ENCODE peak calls at places on chromosome 6, in six cellular contexts. One of them, this sample, is unnamed.

GRCh38 chr6:5968817-5969726 is 37.7 kb downstream of the NRN1 start:
- DNase-seq in heart right ventricle: peak
- DNase-seq in dorsolateral prefrontal cortex: no peak
- DNase-seq in HCT116: peak
- DNase-seq in OCI-LY7: no peak
- DNase-seq in ovary: no peak
- DNase-seq in this sample: peak

GRCh38 chr6:131213501-131213990 is 78.3 kb downstream of the AKAP7 start:
- DNase-seq in OCI-LY7: no peak
- DNase-seq in dorsolateral prefrontal cortex: no peak
- DNase-seq in ovary: no peak
- DNase-seq in heart right ventricle: no peak
- DNase-seq in HCT116: no peak
- DNase-seq in this sample: no peak

GRCh38 chr6:7391244-7391643 is 1.6 kb downstream of the RIOK1 start:
- DNase-seq in HCT116: no peak
- DNase-seq in ovary: no peak
- DNase-seq in heart right ventricle: no peak
- DNase-seq in dorsolateral prefrontal cortex: no peak
- DNase-seq in OCI-LY7: no peak
- DNase-seq in this sample: no peak

GRCh38 chr6:4925580-4925979 is 78.3 kb downstream of the RPP40 start:
- DNase-seq in OCI-LY7: no peak
- DNase-seq in HCT116: no peak
- DNase-seq in ovary: no peak
- DNase-seq in dorsolateral prefrontal cortex: no peak
- DNase-seq in heart right ventricle: no peak
- DNase-seq in this sample: no peak

GRCh38 chr6:32194825-32195651 is 2.6 kb upstream of the GPSM3 start:
- DNase-seq in ovary: peak
- DNase-seq in dorsolateral prefrontal cortex: no peak
- DNase-seq in HCT116: peak
- DNase-seq in OCI-LY7: peak
- DNase-seq in heart right ventricle: no peak
- DNase-seq in this sample: no peak

GRCh38 chr6:87393026-87393622 is 14.6 kb upstream of the CFAP206 start:
- DNase-seq in dorsolateral prefrontal cortex: no peak
- DNase-seq in heart right ventricle: no peak
- DNase-seq in ovary: no peak
- DNase-seq in HCT116: peak
- DNase-seq in OCI-LY7: peak
- DNase-seq in this sample: no peak

GRCh38 chr6:75024796-75025195 is 181.1 kb downstream of the COL12A1 start:
- DNase-seq in OCI-LY7: no peak
- DNase-seq in HCT116: no peak
- DNase-seq in dorsolateral prefrontal cortex: no peak
- DNase-seq in ovary: no peak
- DNase-seq in heart right ventricle: no peak
- DNase-seq in this sample: no peak

GRCh38 chr6:1553562-1554088 is 56.1 kb upstream of the FOXC1 start:
- DNase-seq in ovary: no peak
- DNase-seq in dorsolateral prefrontal cortex: no peak
- DNase-seq in OCI-LY7: no peak
- DNase-seq in HCT116: no peak
- DNase-seq in heart right ventricle: no peak
- DNase-seq in this sample: no peak

GRCh38 chr6:72913797-72914196 is 291.9 kb downstream of the KCNQ5 start:
- DNase-seq in HCT116: no peak
- DNase-seq in OCI-LY7: no peak
- DNase-seq in heart right ventricle: no peak
- DNase-seq in dorsolateral prefrontal cortex: no peak
- DNase-seq in ovary: no peak
- DNase-seq in this sample: no peak

GRCh38 chr6:93654548-93654947 is 235.2 kb upstream of the EPHA7 start:
- DNase-seq in OCI-LY7: no peak
- DNase-seq in heart right ventricle: no peak
- DNase-seq in ovary: no peak
- DNase-seq in dorsolateral prefrontal cortex: no peak
- DNase-seq in HCT116: no peak
- DNase-seq in this sample: no peak

GRCh38 chr6:125747589-125748533 is 1.6 kb upstream of the HEY2 start:
- DNase-seq in dorsolateral prefrontal cortex: peak
- DNase-seq in heart right ventricle: peak
- DNase-seq in OCI-LY7: peak
- DNase-seq in HCT116: no peak
- DNase-seq in ovary: peak
- DNase-seq in this sample: peak

GRCh38 chr6:17269840-17270239 is 11.3 kb upstream of the RBM24 start:
- DNase-seq in ovary: no peak
- DNase-seq in OCI-LY7: no peak
- DNase-seq in HCT116: no peak
- DNase-seq in dorsolateral prefrontal cortex: no peak
- DNase-seq in heart right ventricle: no peak
- DNase-seq in this sample: no peak

GRCh38 chr6:42417641-42418112 is 34.0 kb downstream of the TRERF1 start:
- DNase-seq in dorsolateral prefrontal cortex: no peak
- DNase-seq in ovary: no peak
- DNase-seq in HCT116: no peak
- DNase-seq in heart right ventricle: no peak
- DNase-seq in OCI-LY7: no peak
- DNase-seq in this sample: no peak

GRCh38 chr6:47722178-47722577 is 23.8 kb downstream of the ADGRF4 start:
- DNase-seq in dorsolateral prefrontal cortex: no peak
- DNase-seq in OCI-LY7: no peak
- DNase-seq in heart right ventricle: no peak
- DNase-seq in ovary: no peak
- DNase-seq in HCT116: no peak
- DNase-seq in this sample: no peak

GRCh38 chr6:155959898-155960297 is 504.3 kb upstream of the NOX3 start:
- DNase-seq in dorsolateral prefrontal cortex: no peak
- DNase-seq in HCT116: no peak
- DNase-seq in ovary: no peak
- DNase-seq in heart right ventricle: no peak
- DNase-seq in OCI-LY7: no peak
- DNase-seq in this sample: no peak

GRCh38 chr6:2651966-2652365 is 98.8 kb downstream of the MYLK4 start:
- DNase-seq in heart right ventricle: no peak
- DNase-seq in HCT116: no peak
- DNase-seq in dorsolateral prefrontal cortex: no peak
- DNase-seq in ovary: no peak
- DNase-seq in OCI-LY7: no peak
- DNase-seq in this sample: no peak

GRCh38 chr6:87472525-87473418 is at the start of gene SLC35A1:
- DNase-seq in OCI-LY7: peak
- DNase-seq in ovary: peak
- DNase-seq in heart right ventricle: peak
- DNase-seq in HCT116: peak
- DNase-seq in dorsolateral prefrontal cortex: peak
- DNase-seq in this sample: peak

GRCh38 chr6:105452924-105453756 is 50.3 kb upstream of the PREP start:
- DNase-seq in OCI-LY7: peak
- DNase-seq in HCT116: no peak
- DNase-seq in dorsolateral prefrontal cortex: peak
- DNase-seq in heart right ventricle: no peak
- DNase-seq in ovary: no peak
- DNase-seq in this sample: no peak

GRCh38 chr6:38131527-38131965 is 312.0 kb downstream of the ZFAND3 start:
- DNase-seq in ovary: no peak
- DNase-seq in HCT116: no peak
- DNase-seq in heart right ventricle: no peak
- DNase-seq in dorsolateral prefrontal cortex: no peak
- DNase-seq in OCI-LY7: no peak
- DNase-seq in this sample: no peak

GRCh38 chr6:99467509-99468106 is 42.5 kb upstream of the PNISR start:
- DNase-seq in ovary: no peak
- DNase-seq in OCI-LY7: peak
- DNase-seq in dorsolateral prefrontal cortex: no peak
- DNase-seq in heart right ventricle: no peak
- DNase-seq in HCT116: no peak
- DNase-seq in this sample: no peak

GRCh38 chr6:99344289-99344688 is 5.2 kb downstream of the FAXC start:
- DNase-seq in dorsolateral prefrontal cortex: no peak
- DNase-seq in OCI-LY7: no peak
- DNase-seq in HCT116: no peak
- DNase-seq in ovary: no peak
- DNase-seq in heart right ventricle: no peak
- DNase-seq in this sample: no peak

GRCh38 chr6:129370268-129370916 is 339.6 kb downstream of the ARHGAP18 start:
- DNase-seq in dorsolateral prefrontal cortex: peak
- DNase-seq in OCI-LY7: peak
- DNase-seq in HCT116: peak
- DNase-seq in ovary: peak
- DNase-seq in heart right ventricle: no peak
- DNase-seq in this sample: no peak

GRCh38 chr6:89792881-89793280 is 26.7 kb downstream of the MDN1 start:
- DNase-seq in OCI-LY7: peak
- DNase-seq in HCT116: peak
- DNase-seq in ovary: no peak
- DNase-seq in heart right ventricle: no peak
- DNase-seq in dorsolateral prefrontal cortex: no peak
- DNase-seq in this sample: no peak

GRCh38 chr6:134474980-134475379 is 157.1 kb upstream of the SGK1 start:
- DNase-seq in dorsolateral prefrontal cortex: no peak
- DNase-seq in ovary: no peak
- DNase-seq in HCT116: no peak
- DNase-seq in OCI-LY7: no peak
- DNase-seq in heart right ventricle: no peak
- DNase-seq in this sample: no peak

GRCh38 chr6:41497994-41498393 is 48.2 kb upstream of the FOXP4 start:
- DNase-seq in ovary: no peak
- DNase-seq in dorsolateral prefrontal cortex: no peak
- DNase-seq in HCT116: no peak
- DNase-seq in OCI-LY7: no peak
- DNase-seq in heart right ventricle: no peak
- DNase-seq in this sample: no peak

GRCh38 chr6:35514587-35514986 is 1.9 kb upstream of the TULP1 start:
- DNase-seq in OCI-LY7: no peak
- DNase-seq in ovary: no peak
- DNase-seq in dorsolateral prefrontal cortex: no peak
- DNase-seq in HCT116: no peak
- DNase-seq in heart right ventricle: no peak
- DNase-seq in this sample: no peak

GRCh38 chr6:96775727-96776400 is 61.4 kb downstream of the GPR63 start:
- DNase-seq in heart right ventricle: no peak
- DNase-seq in dorsolateral prefrontal cortex: no peak
- DNase-seq in OCI-LY7: no peak
- DNase-seq in HCT116: no peak
- DNase-seq in ovary: no peak
- DNase-seq in this sample: no peak

GRCh38 chr6:72321741-72322140 is 300.1 kb upstream of the KCNQ5 start:
- DNase-seq in dorsolateral prefrontal cortex: no peak
- DNase-seq in OCI-LY7: no peak
- DNase-seq in HCT116: no peak
- DNase-seq in heart right ventricle: no peak
- DNase-seq in ovary: no peak
- DNase-seq in this sample: no peak

GRCh38 chr6:158560787-158561246 is 926 bp downstream of the TMEM181 start:
- DNase-seq in OCI-LY7: peak
- DNase-seq in heart right ventricle: no peak
- DNase-seq in dorsolateral prefrontal cortex: peak
- DNase-seq in HCT116: no peak
- DNase-seq in ovary: peak
- DNase-seq in this sample: no peak

GRCh38 chr6:110875548-110876169 is 1.1 kb downstream of the AMD1 start:
- DNase-seq in heart right ventricle: peak
- DNase-seq in dorsolateral prefrontal cortex: peak
- DNase-seq in OCI-LY7: peak
- DNase-seq in ovary: peak
- DNase-seq in HCT116: no peak
- DNase-seq in this sample: peak

GRCh38 chr6:4804095-4804494 is 27.9 kb downstream of the CDYL start:
- DNase-seq in OCI-LY7: no peak
- DNase-seq in heart right ventricle: no peak
- DNase-seq in ovary: no peak
- DNase-seq in HCT116: no peak
- DNase-seq in dorsolateral prefrontal cortex: no peak
- DNase-seq in this sample: no peak

GRCh38 chr6:33213989-33214335 is 5.7 kb downstream of the RING1 start:
- DNase-seq in heart right ventricle: no peak
- DNase-seq in dorsolateral prefrontal cortex: no peak
- DNase-seq in ovary: no peak
- DNase-seq in HCT116: no peak
- DNase-seq in OCI-LY7: no peak
- DNase-seq in this sample: no peak
- H3K4me3 ChIP-seq in heart right ventricle: peak
- H3K4me3 ChIP-seq in dorsolateral prefrontal cortex: peak
- H3K4me3 ChIP-seq in ovary: peak
- H3K4me3 ChIP-seq in HCT116: no peak
- H3K4me3 ChIP-seq in OCI-LY7: no peak
- H3K4me3 ChIP-seq in this sample: peak

GRCh38 chr6:163723759-163724158 is 309.2 kb downstream of the QKI start:
- DNase-seq in ovary: no peak
- DNase-seq in HCT116: no peak
- DNase-seq in heart right ventricle: no peak
- DNase-seq in OCI-LY7: peak
- DNase-seq in dorsolateral prefrontal cortex: no peak
- DNase-seq in this sample: no peak
- H3K27ac ChIP-seq in ovary: no peak
- H3K27ac ChIP-seq in HCT116: no peak
- H3K27ac ChIP-seq in heart right ventricle: no peak
- H3K27ac ChIP-seq in OCI-LY7: peak
- H3K27ac ChIP-seq in dorsolateral prefrontal cortex: no peak
- H3K27ac ChIP-seq in this sample: no peak

GRCh38 chr6:137120748-137121147 is 52.7 kb downstream of the IL22RA2 start:
- DNase-seq in dorsolateral prefrontal cortex: no peak
- DNase-seq in ovary: no peak
- DNase-seq in heart right ventricle: no peak
- DNase-seq in OCI-LY7: no peak
- DNase-seq in HCT116: no peak
- DNase-seq in this sample: no peak

GRCh38 chr6:137115653-137116052 is 57.8 kb downstream of the IL22RA2 start:
- DNase-seq in heart right ventricle: no peak
- DNase-seq in OCI-LY7: no peak
- DNase-seq in HCT116: no peak
- DNase-seq in dorsolateral prefrontal cortex: no peak
- DNase-seq in ovary: no peak
- DNase-seq in this sample: no peak

GRCh38 chr6:137116807-137117206 is 56.6 kb downstream of the IL22RA2 start:
- DNase-seq in OCI-LY7: no peak
- DNase-seq in heart right ventricle: no peak
- DNase-seq in dorsolateral prefrontal cortex: no peak
- DNase-seq in HCT116: no peak
- DNase-seq in ovary: no peak
- DNase-seq in this sample: no peak

GRCh38 chr6:137119196-137120104 is 54.0 kb downstream of the IL22RA2 start:
- DNase-seq in OCI-LY7: no peak
- DNase-seq in ovary: no peak
- DNase-seq in dorsolateral prefrontal cortex: no peak
- DNase-seq in heart right ventricle: no peak
- DNase-seq in HCT116: no peak
- DNase-seq in this sample: no peak

GRCh38 chr6:137117605-137118004 is 55.8 kb downstream of the IL22RA2 start:
- DNase-seq in OCI-LY7: no peak
- DNase-seq in HCT116: no peak
- DNase-seq in dorsolateral prefrontal cortex: no peak
- DNase-seq in ovary: no peak
- DNase-seq in heart right ventricle: no peak
- DNase-seq in this sample: no peak
- H3K4me3 ChIP-seq in OCI-LY7: no peak
- H3K4me3 ChIP-seq in HCT116: no peak
- H3K4me3 ChIP-seq in dorsolateral prefrontal cortex: no peak
- H3K4me3 ChIP-seq in ovary: no peak
- H3K4me3 ChIP-seq in heart right ventricle: no peak
- H3K4me3 ChIP-seq in this sample: no peak

GRCh38 chr6:132418566-132418965 is 17.3 kb upstream of the MOXD1 start:
- DNase-seq in OCI-LY7: no peak
- DNase-seq in HCT116: no peak
- DNase-seq in heart right ventricle: no peak
- DNase-seq in dorsolateral prefrontal cortex: no peak
- DNase-seq in ovary: no peak
- DNase-seq in this sample: no peak
- H3K27ac ChIP-seq in OCI-LY7: no peak
- H3K27ac ChIP-seq in HCT116: no peak
- H3K27ac ChIP-seq in heart right ventricle: no peak
- H3K27ac ChIP-seq in dorsolateral prefrontal cortex: no peak
- H3K27ac ChIP-seq in ovary: no peak
- H3K27ac ChIP-seq in this sample: no peak